ENCODE peak calls at places on chromosomes 6 and 20, in seven cellular contexts. One of them, this sample, is unnamed.

GRCh38 chr6:134347916-134348805 is 30.2 kb upstream of the SGK1 start:
- DNase-seq in trophoblast cell: no peak
- DNase-seq in H9: no peak
- DNase-seq in mesendoderm: no peak
- DNase-seq in IMR-90: peak; percentile 96
- DNase-seq in mesenchymal stem cell: peak; percentile 72
- DNase-seq in H1: no peak
- DNase-seq in this sample: no peak

GRCh38 chr6:2999621-3000455 is at the start of gene NQO2:
- DNase-seq in H1: peak; percentile 96
- DNase-seq in trophoblast cell: peak; percentile 90
- DNase-seq in mesendoderm: peak; percentile 91
- DNase-seq in mesenchymal stem cell: no peak
- DNase-seq in IMR-90: peak; percentile 73
- DNase-seq in H9: peak; percentile 95
- DNase-seq in this sample: peak; percentile 91

GRCh38 chr20:37535443-37536132 is 7.9 kb upstream of the BLCAP start:
- DNase-seq in trophoblast cell: no peak
- DNase-seq in H1: no peak
- DNase-seq in H9: peak; percentile 15
- DNase-seq in mesendoderm: no peak
- DNase-seq in mesenchymal stem cell: no peak
- DNase-seq in IMR-90: no peak
- DNase-seq in this sample: no peak

GRCh38 chr6:77183447-77183846 is 279.8 kb downstream of the HTR1B start:
- DNase-seq in H9: no peak
- DNase-seq in H1: no peak
- DNase-seq in mesendoderm: no peak
- DNase-seq in mesenchymal stem cell: no peak
- DNase-seq in IMR-90: no peak
- DNase-seq in trophoblast cell: no peak
- DNase-seq in this sample: no peak

GRCh38 chr6:99362644-99363268 is 13.3 kb upstream of the FAXC start:
- DNase-seq in mesenchymal stem cell: no peak
- DNase-seq in mesendoderm: no peak
- DNase-seq in H1: no peak
- DNase-seq in trophoblast cell: no peak
- DNase-seq in IMR-90: no peak
- DNase-seq in H9: no peak
- DNase-seq in this sample: no peak

GRCh38 chr6:40999498-41000070 is 39.4 kb downstream of the UNC5CL start:
- DNase-seq in IMR-90: peak; percentile 32
- DNase-seq in mesenchymal stem cell: peak; percentile 58
- DNase-seq in trophoblast cell: peak; percentile 56
- DNase-seq in H9: peak; percentile 86
- DNase-seq in H1: peak; percentile 59
- DNase-seq in mesendoderm: peak; percentile 96
- DNase-seq in this sample: no peak

GRCh38 chr20:44651507-44652373 is at the start of gene ADA:
- DNase-seq in mesenchymal stem cell: peak; percentile 66
- DNase-seq in H9: peak; percentile 61
- DNase-seq in H1: peak; percentile 82
- DNase-seq in IMR-90: peak; percentile 21
- DNase-seq in mesendoderm: peak; percentile 71
- DNase-seq in trophoblast cell: peak; percentile 66
- DNase-seq in this sample: peak; percentile 65

GRCh38 chr6:28208180-28208659 is 16.9 kb upstream of the ZSCAN9 start:
- DNase-seq in mesenchymal stem cell: peak; percentile 22
- DNase-seq in H9: peak; percentile 61
- DNase-seq in H1: peak; percentile 55
- DNase-seq in IMR-90: no peak
- DNase-seq in mesendoderm: peak; percentile 65
- DNase-seq in trophoblast cell: no peak
- DNase-seq in this sample: peak; percentile 20

GRCh38 chr6:142300758-142301251 is 1.0 kb upstream of the ADGRG6 start:
- DNase-seq in H9: peak; percentile 31
- DNase-seq in H1: no peak
- DNase-seq in trophoblast cell: no peak
- DNase-seq in IMR-90: peak; percentile 71
- DNase-seq in mesendoderm: peak; percentile 45
- DNase-seq in mesenchymal stem cell: peak; percentile 72
- DNase-seq in this sample: peak; percentile 4

GRCh38 chr20:5080384-5080877 is 39.3 kb downstream of the PCNA start:
- DNase-seq in H1: no peak
- DNase-seq in IMR-90: peak; percentile 54
- DNase-seq in trophoblast cell: peak; percentile 84
- DNase-seq in mesendoderm: no peak
- DNase-seq in H9: no peak
- DNase-seq in mesenchymal stem cell: peak; percentile 76
- DNase-seq in this sample: no peak

GRCh38 chr20:62010551-62011402 is 54.9 kb downstream of the TAF4 start:
- DNase-seq in mesendoderm: peak; percentile 64
- DNase-seq in IMR-90: peak; percentile 55
- DNase-seq in mesenchymal stem cell: peak; percentile 67
- DNase-seq in trophoblast cell: peak; percentile 76
- DNase-seq in H9: peak; percentile 61
- DNase-seq in H1: peak; percentile 70
- DNase-seq in this sample: peak; percentile 48

GRCh38 chr6:148608211-148608951 is 138.4 kb upstream of the UST start:
- DNase-seq in H1: no peak
- DNase-seq in mesenchymal stem cell: peak; percentile 42
- DNase-seq in mesendoderm: peak; percentile 45
- DNase-seq in trophoblast cell: peak; percentile 24
- DNase-seq in IMR-90: peak; percentile 19
- DNase-seq in H9: no peak
- DNase-seq in this sample: no peak

GRCh38 chr6:166366921-166367320 is 15.8 kb downstream of the MPC1 start:
- DNase-seq in mesenchymal stem cell: no peak
- DNase-seq in H9: no peak
- DNase-seq in trophoblast cell: no peak
- DNase-seq in H1: no peak
- DNase-seq in IMR-90: no peak
- DNase-seq in mesendoderm: no peak
- DNase-seq in this sample: no peak

GRCh38 chr6:38194282-38194572 is 374.7 kb downstream of the ZFAND3 start:
- DNase-seq in trophoblast cell: no peak
- DNase-seq in H1: no peak
- DNase-seq in H9: no peak
- DNase-seq in mesenchymal stem cell: no peak
- DNase-seq in mesendoderm: no peak
- DNase-seq in IMR-90: no peak
- DNase-seq in this sample: no peak
- H3K23ac ChIP-seq in trophoblast cell: no peak overlapping the region
- H3K23ac ChIP-seq in H1: no peak overlapping the region
- H3K23ac ChIP-seq in H9: no peak overlapping the region
- H3K23ac ChIP-seq in mesenchymal stem cell: no peak overlapping the region
- H3K23ac ChIP-seq in mesendoderm: no peak overlapping the region
- H3K23ac ChIP-seq in IMR-90: no peak overlapping the region
- H3K23ac ChIP-seq in this sample: no peak overlapping the region

DNA sequence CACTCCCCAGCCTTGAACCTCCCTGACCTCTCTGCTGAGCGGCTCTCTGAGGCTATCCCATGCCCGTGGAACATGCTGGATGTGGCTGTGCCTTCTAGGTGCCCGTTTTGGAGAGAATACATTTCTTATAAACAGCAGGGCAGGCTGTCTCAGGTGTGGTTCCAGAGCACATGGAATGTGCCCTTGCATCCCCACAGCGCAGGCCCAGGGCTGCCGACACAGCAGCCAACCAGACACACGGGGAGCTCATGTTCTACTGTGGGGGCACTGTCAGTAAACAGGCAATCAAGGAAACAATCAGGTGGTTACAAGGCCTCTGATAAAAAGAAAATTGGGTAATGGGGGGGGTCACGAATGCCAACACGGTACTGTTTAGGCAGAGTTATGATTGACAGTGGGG is 30.8 kb downstream of the FOXC1 start:
- DNase-seq in H1: no peak
- DNase-seq in mesenchymal stem cell: no peak
- DNase-seq in mesendoderm: no peak
- DNase-seq in trophoblast cell: no peak
- DNase-seq in H9: no peak
- DNase-seq in IMR-90: no peak
- DNase-seq in this sample: no peak
- H3K23ac ChIP-seq in H1: no peak overlapping the region
- H3K23ac ChIP-seq in mesenchymal stem cell: no peak overlapping the region
- H3K23ac ChIP-seq in mesendoderm: no peak overlapping the region
- H3K23ac ChIP-seq in trophoblast cell: no peak overlapping the region
- H3K23ac ChIP-seq in H9: no peak overlapping the region
- H3K23ac ChIP-seq in IMR-90: no peak overlapping the region
- H3K23ac ChIP-seq in this sample: no peak overlapping the region

DNA sequence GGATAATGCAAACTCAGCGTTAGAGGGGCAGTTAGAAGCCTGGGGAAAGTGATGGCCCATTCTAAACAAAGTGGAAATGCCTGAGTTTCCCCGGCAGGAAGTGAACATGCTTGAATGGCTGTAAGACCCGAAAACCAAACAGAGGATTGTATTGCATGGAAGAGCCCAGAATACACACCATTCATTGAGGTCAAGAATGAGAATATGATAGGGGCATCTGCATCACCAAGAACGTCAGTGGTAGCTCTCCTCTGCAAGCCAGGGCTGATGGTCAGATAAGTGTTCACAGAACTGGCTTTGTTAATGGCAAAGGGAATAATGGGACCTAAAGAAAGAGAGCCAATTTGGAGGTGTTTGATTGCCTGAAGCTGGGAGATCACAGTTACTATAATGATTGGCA is 663.4 kb downstream of the KHDRBS2 start:
- DNase-seq in trophoblast cell: no peak
- DNase-seq in IMR-90: no peak
- DNase-seq in mesendoderm: no peak
- DNase-seq in mesenchymal stem cell: no peak
- DNase-seq in H1: no peak
- DNase-seq in H9: no peak
- DNase-seq in this sample: no peak
- H3K23ac ChIP-seq in trophoblast cell: no peak overlapping the region
- H3K23ac ChIP-seq in IMR-90: no peak overlapping the region
- H3K23ac ChIP-seq in mesendoderm: no peak overlapping the region
- H3K23ac ChIP-seq in mesenchymal stem cell: no peak overlapping the region
- H3K23ac ChIP-seq in H1: no peak overlapping the region
- H3K23ac ChIP-seq in H9: no peak overlapping the region
- H3K23ac ChIP-seq in this sample: no peak overlapping the region

GRCh38 chr6:139409026-139409425 is 34.6 kb upstream of the CITED2 start:
- DNase-seq in IMR-90: peak; percentile 77
- DNase-seq in H9: no peak
- DNase-seq in H1: no peak
- DNase-seq in trophoblast cell: peak; percentile 94
- DNase-seq in mesendoderm: peak; percentile 26
- DNase-seq in mesenchymal stem cell: no peak
- DNase-seq in this sample: no peak
- H3K23ac ChIP-seq in IMR-90: peak overlapping the region; percentile 95
- H3K23ac ChIP-seq in H9: no peak overlapping the region
- H3K23ac ChIP-seq in H1: no peak overlapping the region
- H3K23ac ChIP-seq in trophoblast cell: no peak overlapping the region
- H3K23ac ChIP-seq in mesendoderm: no peak overlapping the region
- H3K23ac ChIP-seq in mesenchymal stem cell: no peak overlapping the region
- H3K23ac ChIP-seq in this sample: no peak overlapping the region

GRCh38 chr6:5279891-5280338 is 18.6 kb downstream of the FARS2 start:
- DNase-seq in mesenchymal stem cell: no peak
- DNase-seq in H1: no peak
- DNase-seq in IMR-90: peak; percentile 11
- DNase-seq in trophoblast cell: no peak
- DNase-seq in mesendoderm: no peak
- DNase-seq in H9: no peak
- DNase-seq in this sample: no peak
- H3K23ac ChIP-seq in mesenchymal stem cell: no peak overlapping the region
- H3K23ac ChIP-seq in H1: no peak overlapping the region
- H3K23ac ChIP-seq in IMR-90: peak overlapping the region; percentile 70
- H3K23ac ChIP-seq in trophoblast cell: no peak overlapping the region
- H3K23ac ChIP-seq in mesendoderm: no peak overlapping the region
- H3K23ac ChIP-seq in H9: no peak overlapping the region
- H3K23ac ChIP-seq in this sample: no peak overlapping the region

GRCh38 chr6:120260713-120261112 is 911.2 kb upstream of the MAN1A1 start:
- DNase-seq in H1: no peak
- DNase-seq in H9: no peak
- DNase-seq in IMR-90: no peak
- DNase-seq in mesenchymal stem cell: no peak
- DNase-seq in trophoblast cell: no peak
- DNase-seq in mesendoderm: no peak
- DNase-seq in this sample: no peak
- H3K23ac ChIP-seq in H1: no peak overlapping the region
- H3K23ac ChIP-seq in H9: no peak overlapping the region
- H3K23ac ChIP-seq in IMR-90: no peak overlapping the region
- H3K23ac ChIP-seq in mesenchymal stem cell: no peak overlapping the region
- H3K23ac ChIP-seq in trophoblast cell: no peak overlapping the region
- H3K23ac ChIP-seq in mesendoderm: no peak overlapping the region
- H3K23ac ChIP-seq in this sample: no peak overlapping the region

DNA sequence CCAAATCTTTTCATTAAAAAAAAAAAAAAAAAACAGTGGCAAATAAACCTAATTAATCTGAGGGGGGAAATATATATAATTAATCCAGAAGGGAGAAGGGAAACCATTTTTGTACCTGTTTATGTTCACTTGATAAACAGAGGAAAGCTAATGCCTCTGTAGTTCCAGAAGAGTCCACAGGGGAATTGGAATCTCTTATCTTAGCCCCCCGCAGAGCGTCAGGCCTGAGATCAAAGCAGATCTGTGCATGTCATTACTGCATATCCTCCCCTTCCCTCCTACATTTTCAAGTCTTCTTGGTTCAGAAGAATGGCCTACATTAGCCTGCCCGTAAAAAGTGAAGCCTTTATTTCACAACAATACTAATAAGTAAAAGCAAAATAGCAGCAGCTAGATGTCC is 157.2 kb downstream of the PTPRT start:
- DNase-seq in trophoblast cell: no peak
- DNase-seq in H9: no peak
- DNase-seq in IMR-90: no peak
- DNase-seq in H1: no peak
- DNase-seq in mesenchymal stem cell: no peak
- DNase-seq in mesendoderm: peak; percentile 88
- DNase-seq in this sample: no peak
- H3K23ac ChIP-seq in trophoblast cell: no peak overlapping the region
- H3K23ac ChIP-seq in H9: no peak overlapping the region
- H3K23ac ChIP-seq in IMR-90: no peak overlapping the region
- H3K23ac ChIP-seq in H1: no peak overlapping the region
- H3K23ac ChIP-seq in mesenchymal stem cell: no peak overlapping the region
- H3K23ac ChIP-seq in mesendoderm: no peak overlapping the region
- H3K23ac ChIP-seq in this sample: no peak overlapping the region

GRCh38 chr6:73200735-73201134 is 24.6 kb downstream of the KHDC1L start:
- DNase-seq in H9: no peak
- DNase-seq in H1: no peak
- DNase-seq in trophoblast cell: no peak
- DNase-seq in mesendoderm: no peak
- DNase-seq in IMR-90: peak; percentile 6
- DNase-seq in mesenchymal stem cell: peak; percentile 18
- DNase-seq in this sample: no peak
- H3K23ac ChIP-seq in H9: no peak overlapping the region
- H3K23ac ChIP-seq in H1: no peak overlapping the region
- H3K23ac ChIP-seq in trophoblast cell: no peak overlapping the region
- H3K23ac ChIP-seq in mesendoderm: no peak overlapping the region
- H3K23ac ChIP-seq in IMR-90: no peak overlapping the region
- H3K23ac ChIP-seq in mesenchymal stem cell: no peak overlapping the region
- H3K23ac ChIP-seq in this sample: no peak overlapping the region